ENCODE peak calls at places on chromosome 15, in six cellular contexts. Z, M, C, U, W and F are unnamed samples. For H3K4me1, the result is how much of the 10 kb centered on the place peaks cover.

GRCh38 chr15:54979949-54980348 is 216.8 kb downstream of the RSL24D1 start:
- DNase-seq in W (no peak), C (no peak), Z (no peak), U (no peak), M (no peak), F (no peak)

GRCh38 chr15:56946150-56946549 is 27.7 kb downstream of the TCF12 start:
- DNase-seq in U (no peak), M (no peak), C (no peak), Z (no peak), W (no peak), F (no peak)

GRCh38 chr15:63372753-63373152 is 8.9 kb downstream of the CA12 start:
- DNase-seq in C (peak), U (no peak), M (no peak), Z (no peak), W (no peak), F (no peak)

GRCh38 chr15:67462802-67463201 is 58.1 kb upstream of the C15orf61 start:
- DNase-seq in Z (no peak), U (no peak), M (no peak), C (no peak), W (no peak), F (no peak)

GRCh38 chr15:33226559-33227181 is 32.2 kb upstream of the FMN1 start:
- DNase-seq in M (no peak), W (no peak), U (peak), Z (no peak), C (no peak), F (no peak)

GRCh38 chr15:31483053-31483923 is 156.7 kb downstream of the KLF13 start:
- DNase-seq in Z (no peak), C (no peak), M (no peak), W (no peak), U (no peak), F (peak)

GRCh38 chr15:78216276-78217229 is 17.8 kb downstream of the ACSBG1 start:
- DNase-seq in M (no peak), Z (no peak), U (no peak), C (peak), W (peak), F (no peak)

GRCh38 chr15:36400936-36401585 is 178.4 kb upstream of the CDIN1 start:
- DNase-seq in Z (no peak), M (no peak), U (no peak), W (no peak), C (no peak), F (no peak)

GRCh38 chr15:28001641-28002040 is 97.5 kb downstream of the OCA2 start:
- DNase-seq in U (no peak), W (no peak), Z (no peak), M (no peak), C (no peak), F (no peak)

GRCh38 chr15:78951841-78952238 is 7.0 kb upstream of the CTSH start:
- DNase-seq in C (no peak), U (no peak), Z (peak), W (no peak), M (peak), F (no peak)

GRCh38 chr15:57911247-57911646 is 154.3 kb downstream of the ALDH1A2 start:
- DNase-seq in U (no peak), C (no peak), W (peak), Z (no peak), M (no peak), F (no peak)

GRCh38 chr15:95368211-95368610 is 962.3 kb upstream of the NR2F2 start:
- DNase-seq in Z (no peak), U (no peak), C (no peak), M (no peak), W (no peak), F (no peak)

GRCh38 chr15:42371125-42371524 is 11.8 kb downstream of the CAPN3 start:
- DNase-seq in U (peak), Z (no peak), C (no peak), W (no peak), M (peak), F (no peak)

GRCh38 chr15:78024141-78024567 is 53.4 kb downstream of the TBC1D2B start:
- DNase-seq in W (peak), U (no peak), C (peak), M (no peak), Z (no peak), F (no peak)

GRCh38 chr15:89837134-89837829 is 22.6 kb upstream of the ANPEP start:
- DNase-seq in C (no peak), Z (no peak), M (no peak), W (no peak), U (no peak), F (no peak)
- H3K27ac ChIP-seq in C (peak), Z (no peak), M (no peak), W (peak), U (no peak), F (no peak)

DNA sequence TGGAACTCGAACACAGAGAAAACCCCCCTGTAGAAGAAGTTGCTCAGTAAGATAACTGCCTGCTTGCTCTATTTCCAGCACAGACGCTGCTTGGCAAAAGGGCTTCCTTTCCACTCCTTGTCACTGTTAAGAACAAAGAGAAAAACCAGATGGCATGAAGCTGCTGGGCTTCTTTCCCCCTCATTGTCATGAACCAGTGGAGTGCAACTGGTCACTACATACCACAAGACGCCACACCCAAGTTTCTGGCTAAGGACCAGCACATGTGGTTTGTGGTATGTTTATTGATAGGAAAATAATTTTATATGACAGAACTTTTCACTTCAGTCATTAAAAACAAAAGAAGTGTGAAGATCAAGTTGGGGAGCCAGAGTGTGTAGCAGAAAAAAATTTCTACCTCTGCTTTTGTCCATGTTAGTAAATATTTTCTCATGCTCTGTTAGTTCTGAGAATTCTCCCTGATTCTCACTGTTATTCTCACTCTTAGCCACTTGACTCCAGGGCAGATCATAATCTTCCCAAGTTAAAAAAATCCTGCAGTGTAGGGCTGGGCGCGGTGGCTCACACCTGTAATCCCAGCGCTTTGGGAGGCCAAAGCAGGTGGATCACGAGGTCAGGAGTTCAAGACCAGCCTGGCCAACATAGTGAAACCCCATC is 37.9 kb downstream of the CLK3 start:
- DNase-seq in U (peak), M (no peak), W (no peak), Z (no peak), C (peak), F (no peak)
- H3K4me1 ChIP-seq in U (under half), M (under half), W (half or more), Z (under half), C (under half), F (under half)

GRCh38 chr15:39192376-39192775 is 388.5 kb upstream of the THBS1 start:
- DNase-seq in C (no peak), M (no peak), W (no peak), Z (no peak), U (no peak), F (no peak)

GRCh38 chr15:39191871-39192281 is 389.0 kb upstream of the THBS1 start:
- DNase-seq in C (no peak), Z (no peak), U (no peak), M (peak), W (no peak), F (no peak)

GRCh38 chr15:39188930-39189329 is 391.9 kb upstream of the THBS1 start:
- DNase-seq in U (no peak), Z (no peak), W (no peak), C (no peak), M (peak), F (no peak)

GRCh38 chr15:39184701-39185390 is 396.0 kb upstream of the THBS1 start:
- DNase-seq in W (no peak), Z (no peak), C (no peak), U (no peak), M (no peak), F (no peak)

DNA sequence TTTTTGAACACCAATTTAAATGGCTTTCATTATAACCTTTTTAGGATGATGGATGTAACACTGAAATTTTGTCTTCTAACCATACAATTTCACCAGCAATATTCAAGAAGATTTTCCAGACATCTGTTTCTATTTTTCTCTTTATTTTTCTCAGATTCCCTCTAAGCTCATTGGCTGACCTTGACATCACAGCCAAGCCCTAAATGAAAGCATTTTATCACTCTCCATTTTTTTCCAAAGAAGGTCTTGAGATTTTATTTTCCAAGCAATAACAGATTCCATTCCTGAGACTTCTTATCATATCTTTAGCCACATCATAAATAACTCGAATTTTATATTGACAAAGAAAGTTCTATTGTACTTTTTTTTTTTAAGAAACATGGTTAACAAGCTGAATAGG is 392.6 kb upstream of the THBS1 start:
- DNase-seq in M (no peak), W (no peak), C (no peak), Z (no peak), U (no peak), F (no peak)
- TF ChIP-seq CTCF in M (no peak), W (no peak), C (no peak), Z (no peak), U (no peak), F (no peak)

DNA sequence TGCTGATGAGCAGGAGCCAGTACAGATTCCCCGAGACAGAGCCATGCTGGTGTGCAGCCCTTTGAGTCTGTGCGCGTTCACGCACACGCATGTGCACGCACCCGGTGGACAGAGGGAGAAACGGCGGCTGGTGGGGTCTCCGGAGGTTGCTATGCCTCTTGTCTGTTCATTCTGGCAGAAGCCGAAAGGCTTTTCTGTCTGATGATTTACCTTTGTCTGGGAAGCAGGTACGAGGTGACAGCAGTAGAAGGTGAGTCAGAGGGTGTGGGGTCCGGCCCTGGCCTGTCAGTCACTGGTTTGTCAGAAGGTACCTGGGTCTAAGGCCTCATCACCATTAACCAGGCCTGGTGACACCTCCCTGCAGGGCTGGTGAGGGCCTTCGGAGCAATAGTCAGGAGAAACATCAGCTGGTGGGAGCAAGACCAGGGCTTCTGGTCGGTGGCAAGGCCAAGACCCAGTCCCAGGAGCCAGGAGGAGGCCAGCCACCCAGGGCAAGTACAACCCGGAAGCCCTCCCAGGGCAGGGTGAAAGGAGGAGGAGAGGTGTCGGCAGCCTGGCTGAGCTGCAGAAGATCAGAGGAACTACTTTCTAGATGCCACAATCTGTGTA is 7.5 kb downstream of the PCSK6 start:
- DNase-seq in Z (no peak), C (no peak), W (no peak), M (no peak), U (no peak), F (peak)
- H3K27ac ChIP-seq in Z (no peak), C (no peak), W (no peak), M (no peak), U (no peak), F (no peak)

GRCh38 chr15:29342201-29342600 is 72.6 kb upstream of the NSMCE3 start:
- DNase-seq in M (no peak), W (no peak), C (no peak), U (no peak), Z (no peak), F (no peak)

GRCh38 chr15:29345549-29346525 is 76.2 kb upstream of the NSMCE3 start:
- DNase-seq in W (no peak), U (no peak), C (no peak), Z (no peak), M (no peak), F (peak)

GRCh38 chr15:29346998-29347397 is 77.4 kb upstream of the NSMCE3 start:
- DNase-seq in M (no peak), C (no peak), W (no peak), U (no peak), Z (no peak), F (no peak)

GRCh38 chr15:29344474-29344873 is 74.9 kb upstream of the NSMCE3 start:
- DNase-seq in M (no peak), C (no peak), Z (no peak), W (no peak), U (no peak), F (no peak)

GRCh38 chr15:29343229-29343628 is 73.6 kb upstream of the NSMCE3 start:
- DNase-seq in W (no peak), C (no peak), U (no peak), Z (no peak), M (no peak), F (peak)
- H3K4me1 ChIP-seq in W (under half), C (under half), U (under half), Z (under half), M (under half), F (under half)

GRCh38 chr15:66388057-66388363 is 1.3 kb downstream of the MAP2K1 start:
- DNase-seq in U (peak), W (no peak), M (no peak), Z (no peak), C (no peak), F (no peak)
- TF ChIP-seq CTCF in U (peak), W (no peak), M (no peak), Z (peak), C (no peak), F (no peak)